ENCODE peak calls at places on chromosomes 7 and 10, in six cellular contexts. G is NT2/D1, N is GM12878, Q is HCT116, L is H1, D is K562. Y is an unnamed sample.

GRCh38 chr10:112261281-112261822 is 21.8 kb upstream of the TECTB start:
- DNase-seq in G (no peak), N (no peak), Q (no peak), L (no peak), D (peak; percentile 13), Y (peak; percentile 100)

GRCh38 chr10:21494221-21495001 is 31.1 kb downstream of the SKIDA1 start:
- DNase-seq in G (no peak), N (no peak), Q (no peak), L (no peak), D (no peak), Y (no peak)

GRCh38 chr10:88089498-88089897 is 226.1 kb downstream of the PTEN start:
- DNase-seq in G (no peak), N (no peak), Q (no peak), L (no peak), D (no peak), Y (no peak)

GRCh38 chr7:31192996-31193395 is 140.9 kb downstream of the ADCYAP1R1 start:
- DNase-seq in G (peak; percentile 86), N (no peak), Q (peak; percentile 36), L (peak; percentile 76), D (peak; percentile 59), Y (peak; percentile 35)

GRCh38 chr7:5488286-5488878 is 64.7 kb upstream of the TNRC18 start:
- DNase-seq in G (no peak), N (no peak), Q (no peak), L (no peak), D (no peak), Y (no peak)

GRCh38 chr10:112759519-112759918 is 190.5 kb upstream of the TCF7L2 start:
- DNase-seq in G (no peak), N (no peak), Q (no peak), L (no peak), D (no peak), Y (no peak)

GRCh38 chr10:119006451-119007210 is 22.9 kb upstream of the NANOS1 start:
- DNase-seq in G (no peak), N (no peak), Q (no peak), L (no peak), D (no peak), Y (peak; percentile 69)

GRCh38 chr7:23332881-23333612 is 33.9 kb downstream of the MALSU1 start:
- DNase-seq in G (no peak), N (no peak), Q (no peak), L (no peak), D (no peak), Y (no peak)

GRCh38 chr10:97188234-97188847 is 2.6 kb upstream of the SLIT1 start:
- DNase-seq in G (no peak), N (no peak), Q (no peak), L (no peak), D (no peak), Y (no peak)

GRCh38 chr7:97680622-97681021 is 51.3 kb upstream of the TAC1 start:
- DNase-seq in G (no peak), N (no peak), Q (no peak), L (no peak), D (no peak), Y (no peak)

GRCh38 chr10:101646369-101646768 is 48.6 kb downstream of the FBXW4 start:
- DNase-seq in G (no peak), N (no peak), Q (no peak), L (no peak), D (no peak), Y (no peak)

GRCh38 chr7:132102942-132103341 is 473.3 kb downstream of the PLXNA4 start:
- DNase-seq in G (no peak), N (no peak), Q (no peak), L (no peak), D (no peak), Y (no peak)

GRCh38 chr10:128998101-128998500 is 468.9 kb upstream of the MGMT start:
- DNase-seq in G (no peak), N (no peak), Q (no peak), L (no peak), D (no peak), Y (no peak)

GRCh38 chr10:27998178-27998953 is 513 bp downstream of the ODAD2 start:
- DNase-seq in G (peak; percentile 33), N (no peak), Q (no peak), L (no peak), D (no peak), Y (no peak)

GRCh38 chr10:113037222-113037621 is 87.2 kb downstream of the TCF7L2 start:
- DNase-seq in G (no peak), N (no peak), Q (no peak), L (no peak), D (no peak), Y (no peak)

DNA sequence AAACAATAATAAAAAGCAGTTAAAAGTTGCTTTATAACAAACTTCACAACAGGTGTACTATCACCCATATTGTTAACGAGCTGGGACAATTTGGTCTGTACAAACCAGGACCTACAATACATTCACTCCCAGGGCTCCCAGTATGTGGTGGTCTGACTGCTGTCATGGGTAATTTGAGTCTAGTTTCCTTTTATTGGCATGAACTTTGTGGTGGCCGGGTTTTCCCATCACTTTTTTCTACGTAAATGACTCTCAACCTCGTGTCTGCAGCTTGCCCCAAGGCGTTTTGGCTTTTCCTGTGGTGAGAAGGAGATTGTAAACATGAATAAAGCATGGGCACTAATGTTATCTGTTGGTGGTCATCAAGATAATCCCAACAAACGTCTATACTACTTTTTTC is 118.7 kb upstream of the CDK6 start:
- DNase-seq in G (no peak), N (no peak), Q (no peak), L (no peak), D (no peak), Y (no peak)
- TF ChIP-seq ZNF274 in G (no peak), N (no peak), Q (no peak), L (no peak), D (no peak), Y (no peak)

DNA sequence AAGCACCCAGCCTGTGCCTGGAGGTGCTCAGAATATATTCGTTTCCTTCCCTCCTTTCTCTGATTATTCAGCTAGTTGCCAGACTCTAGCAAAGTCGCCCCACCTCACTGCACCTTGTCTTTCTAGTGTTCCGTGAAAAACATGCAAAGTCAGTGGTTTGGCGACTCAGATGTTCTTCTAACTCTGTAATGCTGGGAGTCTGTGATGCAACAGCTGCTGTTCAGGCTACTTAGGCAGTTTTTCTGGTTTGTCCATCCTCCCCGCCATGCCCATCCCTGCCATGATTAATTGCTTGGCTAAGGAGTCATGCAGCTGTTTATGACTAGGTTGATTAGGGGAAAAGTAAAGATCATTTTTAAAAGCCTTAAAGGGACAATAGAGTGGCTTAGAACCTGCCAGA is 99.4 kb downstream of the MTPN start:
- DNase-seq in G (no peak), N (peak; percentile 19), Q (no peak), L (no peak), D (no peak), Y (no peak)
- TF ChIP-seq ZNF274 in G (no peak), N (no peak), Q (no peak), L (no peak), D (no peak), Y (no peak)

DNA sequence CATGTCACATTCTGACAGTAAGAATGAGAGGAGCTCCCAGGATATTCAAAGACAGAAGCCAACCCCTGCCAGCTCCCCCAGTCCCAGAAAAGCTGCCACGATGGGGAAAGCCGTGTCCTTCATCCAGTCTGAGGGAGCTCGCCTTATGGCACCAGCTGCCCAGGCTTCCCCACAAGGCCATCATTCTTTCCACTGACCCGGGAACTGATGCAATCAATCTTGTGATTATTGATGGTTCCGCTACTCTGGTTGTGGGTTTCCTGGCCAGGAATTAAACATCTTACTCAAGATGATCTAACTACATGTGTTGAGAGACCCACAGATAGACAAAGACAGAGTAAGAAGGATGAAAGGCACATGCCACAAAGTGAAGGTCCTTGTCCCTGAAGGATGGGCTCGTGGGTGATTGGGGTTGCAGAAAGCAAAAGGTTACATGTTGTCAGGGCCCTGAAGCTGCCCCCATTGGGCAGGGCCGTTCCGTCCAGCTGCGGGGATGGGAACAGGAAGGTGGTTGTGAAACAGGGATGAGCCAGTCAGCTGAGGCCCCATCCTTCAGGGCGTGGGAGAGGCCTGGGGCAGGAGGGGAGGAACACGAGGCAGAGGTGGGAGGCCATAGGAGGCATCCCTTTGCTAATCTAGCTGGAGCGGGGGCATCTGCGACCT is 127.6 kb downstream of the OAT start:
- DNase-seq in G (no peak), N (no peak), Q (no peak), L (no peak), D (no peak), Y (no peak)
- TF ChIP-seq ZNF274 in G (no peak), N (no peak), Q (no peak), L (no peak), D (no peak), Y (no peak)

GRCh38 chr7:39130740-39131538 is 153.2 kb downstream of the POU6F2 start:
- DNase-seq in G (no peak), N (no peak), Q (no peak), L (no peak), D (no peak), Y (no peak)
- TF ChIP-seq ZNF274 in G (no peak), N (no peak), Q (no peak), L (no peak), D (no peak), Y (no peak)

DNA sequence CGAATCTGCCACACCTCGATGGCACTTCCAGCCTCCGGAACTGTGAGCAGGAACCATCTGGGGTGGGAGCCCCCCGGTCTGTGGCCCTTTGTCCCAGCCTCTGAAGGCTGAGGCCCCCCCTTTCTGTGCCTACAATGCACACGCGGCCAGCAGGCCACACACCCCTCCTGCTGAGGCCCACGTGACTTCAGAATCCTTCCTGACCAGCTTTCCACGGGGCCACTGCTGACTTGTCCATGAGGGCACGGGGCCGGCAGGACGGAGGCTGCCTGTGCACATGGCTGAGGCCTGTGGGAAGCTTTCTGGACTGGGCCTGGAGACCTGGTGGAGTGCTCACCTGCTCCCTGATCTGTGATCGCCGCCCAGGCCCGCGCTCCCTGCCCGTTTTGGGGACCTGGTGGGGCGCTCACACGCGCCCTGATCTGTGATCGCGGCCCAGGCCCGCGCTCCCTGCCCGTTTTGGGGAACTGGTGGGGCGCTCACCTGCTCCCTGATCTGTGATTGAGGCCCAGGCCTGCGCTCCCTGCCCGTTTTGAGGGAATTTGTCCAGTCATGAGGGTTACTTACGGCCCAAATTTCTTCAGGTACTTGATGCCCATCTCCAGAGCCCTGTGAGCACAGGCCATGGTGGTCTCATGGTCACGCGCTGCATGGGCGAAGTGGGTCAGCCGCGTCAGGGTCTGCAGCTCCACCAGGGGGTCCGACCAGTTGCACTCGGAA is 34.3 kb downstream of the CFAP46 start:
- DNase-seq in G (no peak), N (no peak), Q (no peak), L (no peak), D (no peak), Y (no peak)
- TF ChIP-seq ZNF274 in G (no peak), N (no peak), Q (no peak), L (no peak), D (no peak), Y (no peak)

GRCh38 chr7:883029-884021 is 7.0 kb downstream of the GET4 start:
- DNase-seq in G (no peak), N (no peak), Q (no peak), L (no peak), D (no peak), Y (no peak)
- TF ChIP-seq ZNF274 in G (no peak), N (no peak), Q (no peak), L (no peak), D (no peak), Y (no peak)

GRCh38 chr7:96407427-96407826 is 85.5 kb upstream of the SLC25A13 start:
- DNase-seq in G (no peak), N (no peak), Q (no peak), L (no peak), D (no peak), Y (no peak)
- TF ChIP-seq ZNF274 in G (no peak), N (no peak), Q (no peak), L (no peak), D (no peak), Y (no peak)